ENCODE peak calls at places on chromosome 4, in eight cellular contexts. X is amniotic stem cell; Y is NCI-H1930; J is tibial nerve; Z is nucleus accumbens; B is activated T-cell treated with anti-CD3 and anti-CD28 coated beads, Interleukin-2, amount 50 U/mL, for 72 hours; C is fibroblast of mammary gland; F is NCI-H1105. W is an unnamed sample.

GRCh38 chr4:68490826-68491457 is 43.7 kb downstream of the TMPRSS11E start:
- DNase-seq in X (no peak), Y (no peak), J (no peak), Z (no peak), B (no peak), C (peak), F (peak), W (no peak)

GRCh38 chr4:38803833-38804653 is 548 bp downstream of the TLR1 start:
- DNase-seq in X (no peak), Y (no peak), J (no peak), Z (no peak), B (peak), C (no peak), F (no peak), W (no peak)

GRCh38 chr4:57037982-57038604 is 59.4 kb downstream of the POLR2B start:
- DNase-seq in X (no peak), Y (peak), J (peak), Z (peak), B (peak), C (peak), F (no peak), W (no peak)

GRCh38 chr4:90982787-90983186 is 855.6 kb downstream of the CCSER1 start:
- DNase-seq in X (no peak), Y (no peak), J (no peak), Z (no peak), B (no peak), C (no peak), F (no peak), W (no peak)

GRCh38 chr4:77564231-77564630 is 41.4 kb upstream of the CXCL13 start:
- DNase-seq in X (no peak), Y (no peak), J (peak), Z (no peak), B (no peak), C (peak), F (no peak), W (no peak)

GRCh38 chr4:174282836-174283506 is 496 bp downstream of the FBXO8 start:
- DNase-seq in X (peak), Y (peak), J (peak), Z (peak), B (peak), C (peak), F (peak), W (peak)

GRCh38 chr4:138910201-138910913 is 105.2 kb upstream of the NOCT start:
- DNase-seq in X (no peak), Y (peak), J (no peak), Z (no peak), B (no peak), C (peak), F (peak), W (no peak)

GRCh38 chr4:10079951-10080873 is 36.4 kb downstream of the WDR1 start:
- DNase-seq in X (no peak), Y (no peak), J (no peak), Z (no peak), B (no peak), C (no peak), F (peak), W (no peak)

GRCh38 chr4:37985730-37986275 is 25.6 kb downstream of the PTTG2 start:
- DNase-seq in X (no peak), Y (no peak), J (no peak), Z (no peak), B (no peak), C (no peak), F (no peak), W (no peak)

GRCh38 chr4:144318797-144319196 is 178.3 kb upstream of the GYPA start:
- DNase-seq in X (no peak), Y (no peak), J (no peak), Z (no peak), B (no peak), C (no peak), F (no peak), W (no peak)

GRCh38 chr4:111991163-111991562 is 154.1 kb upstream of the FAM241A start:
- DNase-seq in X (no peak), Y (peak), J (no peak), Z (no peak), B (no peak), C (no peak), F (no peak), W (no peak)